ENCODE peak calls at places on chromosomes 3 and 15, in ten cellular contexts. C is transverse colon, N is GM12878, T is upper lobe of left lung, M is HepG2, E is SK-N-SH, X is suprapubic skin, K is H1, J is sigmoid colon, U is esophagus muscularis mucosa. B is an unnamed sample.
A peak's percentile ranks its signal among the peaks of the same experiment; 100 is the strongest.

GRCh38 chr3:190780524-190780923 is 82.0 kb downstream of the GMNC start:
- DNase-seq in C (no peak), N (no peak), T (no peak), M (no peak), E (no peak), X (no peak), K (no peak), J (no peak), U (no peak), B (no peak)

GRCh38 chr15:50911641-50912040 is 3.2 kb downstream of the AP4E1 start:
- DNase-seq in C (no peak), N (no peak), T (no peak), M (no peak), E (no peak), X (no peak), K (no peak), J (no peak), U (no peak), B (no peak)

GRCh38 chr3:71504250-71505036 is 79.1 kb downstream of the FOXP1 start:
- DNase-seq in C (no peak), N (no peak), T (no peak), M (no peak), E (no peak), X (no peak), K (no peak), J (no peak), U (no peak), B (no peak)

GRCh38 chr3:21668012-21668411 is 83.0 kb downstream of the ZNF385D start:
- DNase-seq in C (no peak), N (no peak), T (no peak), M (no peak), E (no peak), X (no peak), K (no peak), J (no peak), U (no peak), B (no peak)

GRCh38 chr3:126606021-126606420 is 47.3 kb upstream of the C3orf22 start:
- DNase-seq in C (no peak), N (no peak), T (no peak), M (no peak), E (no peak), X (no peak), K (no peak), J (no peak), U (no peak), B (no peak)

GRCh38 chr3:126147147-126147931 is 33.0 kb downstream of the ALDH1L1 start:
- DNase-seq in C (peak; percentile 3), N (no peak), T (no peak), M (no peak), E (no peak), X (peak; percentile 70), K (peak; percentile 23), J (peak; percentile 52), U (peak; percentile 91), B (no peak)

GRCh38 chr15:84863480-84864428 is 20.7 kb upstream of the SLC28A1 start:
- DNase-seq in C (no peak), N (no peak), T (peak; percentile 75), M (peak; percentile 14), E (no peak), X (no peak), K (no peak), J (no peak), U (no peak), B (no peak)

GRCh38 chr3:185221203-185221602 is 32.6 kb downstream of the EHHADH start:
- DNase-seq in C (no peak), N (no peak), T (no peak), M (no peak), E (no peak), X (no peak), K (no peak), J (no peak), U (no peak), B (no peak)

GRCh38 chr15:40192942-40193341 is 32.1 kb downstream of the BUB1B start:
- DNase-seq in C (no peak), N (no peak), T (no peak), M (no peak), E (no peak), X (no peak), K (no peak), J (no peak), U (no peak), B (no peak)

GRCh38 chr3:168085491-168086119 is 10.1 kb downstream of the GOLIM4 start:
- DNase-seq in C (no peak), N (peak; percentile 52), T (no peak), M (no peak), E (no peak), X (no peak), K (no peak), J (no peak), U (no peak), B (no peak)

GRCh38 chr15:40461958-40462357 is 8.8 kb upstream of the CHST14 start:
- DNase-seq in C (no peak), N (no peak), T (peak; percentile 82), M (no peak), E (no peak), X (no peak), K (no peak), J (no peak), U (no peak), B (no peak)

GRCh38 chr15:65632780-65633384 is 11.1 kb downstream of the SLC24A1 start:
- DNase-seq in C (no peak), N (no peak), T (no peak), M (no peak), E (no peak), X (no peak), K (no peak), J (no peak), U (no peak), B (no peak)

GRCh38 chr3:2097641-2098191 is 950 bp upstream of the CNTN4 start:
- DNase-seq in C (peak; percentile 30), N (no peak), T (no peak), M (no peak), E (peak; percentile 39), X (no peak), K (no peak), J (no peak), U (no peak), B (no peak)

GRCh38 chr3:45218578-45219390 is 7.3 kb downstream of the TMEM158 start:
- DNase-seq in C (no peak), N (no peak), T (no peak), M (no peak), E (no peak), X (no peak), K (no peak), J (no peak), U (no peak), B (no peak)

GRCh38 chr3:45214061-45214680 is 11.9 kb downstream of the TMEM158 start:
- DNase-seq in C (no peak), N (no peak), T (no peak), M (no peak), E (no peak), X (no peak), K (no peak), J (no peak), U (no peak), B (no peak)

GRCh38 chr3:45215466-45215865 is 10.6 kb downstream of the TMEM158 start:
- DNase-seq in C (no peak), N (no peak), T (no peak), M (no peak), E (no peak), X (no peak), K (no peak), J (no peak), U (no peak), B (no peak)

GRCh38 chr3:45219694-45220093 is 6.4 kb downstream of the TMEM158 start:
- DNase-seq in C (no peak), N (no peak), T (no peak), M (no peak), E (no peak), X (no peak), K (no peak), J (no peak), U (no peak), B (no peak)

GRCh38 chr3:45216210-45216609 is 9.9 kb downstream of the TMEM158 start:
- DNase-seq in C (no peak), N (no peak), T (no peak), M (no peak), E (peak; percentile 40), X (no peak), K (no peak), J (no peak), U (no peak), B (no peak)
- TF ChIP-seq POLR2AphosphoS5 in C (no peak), N (no peak), T (no peak), M (no peak), E (no peak), X (no peak), K (no peak), J (no peak), U (no peak), B (no peak)

GRCh38 chr3:39154323-39155021 is 1.1 kb upstream of the CSRNP1 start:
- DNase-seq in C (no peak), N (no peak), T (no peak), M (peak; percentile 60), E (no peak), X (peak; percentile 71), K (peak; percentile 84), J (peak; percentile 79), U (no peak), B (no peak)
- TF ChIP-seq EP300 in C (no peak), N (no peak), T (no peak), M (no peak), E (no peak), X (no peak), K (no peak), J (no peak), U (no peak), B (no peak)

GRCh38 chr3:42668793-42669217 is 15.3 kb downstream of the ZBTB47 start:
- DNase-seq in C (no peak), N (no peak), T (no peak), M (no peak), E (no peak), X (no peak), K (no peak), J (peak; percentile 62), U (no peak), B (no peak)

GRCh38 chr3:42668403-42668740 is 14.9 kb downstream of the ZBTB47 start:
- DNase-seq in C (no peak), N (no peak), T (no peak), M (no peak), E (no peak), X (no peak), K (no peak), J (peak; percentile 49), U (no peak), B (peak; percentile 8)

GRCh38 chr3:42667096-42667522 is 13.6 kb downstream of the ZBTB47 start:
- DNase-seq in C (no peak), N (no peak), T (no peak), M (no peak), E (peak; percentile 20), X (no peak), K (no peak), J (peak; percentile 71), U (no peak), B (no peak)

GRCh38 chr3:42666577-42666998 is 13.1 kb downstream of the ZBTB47 start:
- DNase-seq in C (no peak), N (no peak), T (no peak), M (no peak), E (peak; percentile 20), X (no peak), K (no peak), J (peak; percentile 68), U (no peak), B (no peak)

GRCh38 chr3:42667523-42668402 is 14.3 kb downstream of the ZBTB47 start:
- DNase-seq in C (no peak), N (no peak), T (no peak), M (no peak), E (peak; percentile 32), X (no peak), K (no peak), J (peak; percentile 64), U (no peak), B (no peak)
- TF ChIP-seq POLR2AphosphoS5 in C (no peak), N (no peak), T (no peak), M (no peak), E (peak; percentile 9), X (no peak), K (no peak), J (no peak), U (no peak), B (no peak)

GRCh38 chr15:95620934-95621579 is 709.4 kb upstream of the NR2F2 start:
- DNase-seq in C (no peak), N (peak; percentile 35), T (no peak), M (no peak), E (no peak), X (no peak), K (no peak), J (no peak), U (no peak), B (no peak)
- TF ChIP-seq EP300 in C (no peak), N (peak; percentile 28), T (no peak), M (no peak), E (no peak), X (no peak), K (no peak), J (no peak), U (no peak), B (no peak)